ENCODE peak calls at places on chromosomes 1 and 21, in four cellular contexts. W is left ventricle myocardium inferior, S is aorta, D is tibial nerve. M is an unnamed sample. For H3K27me3 and H3K4me1, the result is how much of the 10 kb centered on the place peaks cover.

GRCh38 chr1:42750041-42750440 is 10.0 kb upstream of the CLDN19 start:
- DNase-seq in W (no peak), S (no peak), D (no peak), M (no peak)

GRCh38 chr1:228180271-228180987 is 14.8 kb downstream of the IBA57 start:
- DNase-seq in W (no peak), S (no peak), D (no peak), M (no peak)

GRCh38 chr1:26317612-26318337 is at the start of gene CD52:
- DNase-seq in W (no peak), S (no peak), D (no peak), M (no peak)

GRCh38 chr1:14129009-14129408 is 429.0 kb downstream of the PRDM2 start:
- DNase-seq in W (no peak), S (no peak), D (no peak), M (no peak)

GRCh38 chr21:36889401-36889800 is 77.1 kb downstream of the HLCS start:
- DNase-seq in W (no peak), S (no peak), D (no peak), M (no peak)

GRCh38 chr1:233304489-233305102 is 9.1 kb upstream of the PCNX2 start:
- DNase-seq in W (no peak), S (no peak), D (no peak), M (peak)

GRCh38 chr1:116997666-116998065 is 3.9 kb upstream of the CD101 start:
- DNase-seq in W (no peak), S (no peak), D (no peak), M (no peak)

GRCh38 chr1:220044683-220045355 is 1.5 kb downstream of the EPRS1 start:
- DNase-seq in W (no peak), S (no peak), D (no peak), M (no peak)

GRCh38 chr1:199018471-199019135 is 379.8 kb downstream of the PTPRC start:
- DNase-seq in W (no peak), S (no peak), D (no peak), M (no peak)

GRCh38 chr1:164644774-164645634 is 86.0 kb downstream of the PBX1 start:
- DNase-seq in W (no peak), S (no peak), D (no peak), M (no peak)

GRCh38 chr1:206559661-206559995 is 52.3 kb downstream of the RASSF5 start:
- DNase-seq in W (no peak), S (no peak), D (no peak), M (no peak)

GRCh38 chr1:47780469-47780995 is 216.7 kb downstream of the TRABD2B start:
- DNase-seq in W (no peak), S (no peak), D (no peak), M (no peak)

GRCh38 chr21:28704746-28705145 is 287.9 kb downstream of the LTN1 start:
- DNase-seq in W (peak), S (peak), D (no peak), M (no peak)

GRCh38 chr1:18557621-18558465 is 72.8 kb upstream of the PAX7 start:
- DNase-seq in W (no peak), S (no peak), D (no peak), M (no peak)

GRCh38 chr1:29783501-29784275 is 547.4 kb downstream of the PTPRU start:
- DNase-seq in W (no peak), S (no peak), D (no peak), M (no peak)

GRCh38 chr1:235073968-235074334 is 54.7 kb downstream of the TOMM20 start:
- DNase-seq in W (no peak), S (peak), D (no peak), M (no peak)

GRCh38 chr1:210250998-210251679 is 18.5 kb downstream of the SERTAD4 start:
- DNase-seq in W (peak), S (peak), D (no peak), M (peak)

GRCh38 chr1:152699746-152700145 is 1.6 kb downstream of the LCE2A start:
- DNase-seq in W (no peak), S (no peak), D (no peak), M (no peak)

GRCh38 chr1:226763741-226764264 is 24.7 kb upstream of the ITPKB start:
- DNase-seq in W (no peak), S (no peak), D (no peak), M (peak)

DNA sequence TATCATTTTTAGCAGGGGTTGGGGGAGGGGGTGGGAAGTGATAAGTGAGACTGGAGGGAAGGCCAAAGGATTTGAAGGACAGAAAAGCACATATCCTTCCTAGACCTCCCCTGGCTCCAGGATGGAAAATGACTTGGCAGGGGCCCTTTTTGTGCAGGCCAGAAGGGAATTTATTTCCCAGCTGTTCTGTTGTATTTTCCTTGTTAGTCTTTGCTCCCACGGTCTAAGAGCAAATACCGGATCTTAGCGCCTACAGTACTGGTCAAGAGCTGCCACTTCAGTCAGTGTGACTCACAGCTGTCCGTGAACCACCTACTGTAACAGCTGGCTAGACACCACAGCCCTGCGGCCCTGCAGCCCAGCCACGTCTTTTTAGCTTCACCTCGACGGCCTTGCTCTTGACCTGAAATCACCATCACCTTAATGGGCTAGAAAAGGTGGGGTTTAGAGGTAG is 51.0 kb upstream of the ERRFI1 start:
- DNase-seq in W (peak), S (peak), D (no peak), M (peak)
- H3K27ac ChIP-seq in W (peak), S (peak), D (no peak), M (peak)

GRCh38 chr1:20179369-20180172 is 6.3 kb upstream of the UBXN10 start:
- DNase-seq in W (no peak), S (no peak), D (no peak), M (no peak)

GRCh38 chr1:20183035-20183434 is 2.9 kb upstream of the UBXN10 start:
- DNase-seq in W (no peak), S (no peak), D (no peak), M (no peak)

GRCh38 chr1:20174937-20175666 is 10.8 kb upstream of the UBXN10 start:
- DNase-seq in W (no peak), S (no peak), D (no peak), M (no peak)

GRCh38 chr1:20180221-20181207 is 5.4 kb upstream of the UBXN10 start:
- DNase-seq in W (no peak), S (no peak), D (no peak), M (no peak)

GRCh38 chr1:20178634-20179368 is 7.1 kb upstream of the UBXN10 start:
- DNase-seq in W (no peak), S (peak), D (no peak), M (no peak)
- H3K27me3 ChIP-seq in W (under half), S (under half), D (under half), M (under half)

DNA sequence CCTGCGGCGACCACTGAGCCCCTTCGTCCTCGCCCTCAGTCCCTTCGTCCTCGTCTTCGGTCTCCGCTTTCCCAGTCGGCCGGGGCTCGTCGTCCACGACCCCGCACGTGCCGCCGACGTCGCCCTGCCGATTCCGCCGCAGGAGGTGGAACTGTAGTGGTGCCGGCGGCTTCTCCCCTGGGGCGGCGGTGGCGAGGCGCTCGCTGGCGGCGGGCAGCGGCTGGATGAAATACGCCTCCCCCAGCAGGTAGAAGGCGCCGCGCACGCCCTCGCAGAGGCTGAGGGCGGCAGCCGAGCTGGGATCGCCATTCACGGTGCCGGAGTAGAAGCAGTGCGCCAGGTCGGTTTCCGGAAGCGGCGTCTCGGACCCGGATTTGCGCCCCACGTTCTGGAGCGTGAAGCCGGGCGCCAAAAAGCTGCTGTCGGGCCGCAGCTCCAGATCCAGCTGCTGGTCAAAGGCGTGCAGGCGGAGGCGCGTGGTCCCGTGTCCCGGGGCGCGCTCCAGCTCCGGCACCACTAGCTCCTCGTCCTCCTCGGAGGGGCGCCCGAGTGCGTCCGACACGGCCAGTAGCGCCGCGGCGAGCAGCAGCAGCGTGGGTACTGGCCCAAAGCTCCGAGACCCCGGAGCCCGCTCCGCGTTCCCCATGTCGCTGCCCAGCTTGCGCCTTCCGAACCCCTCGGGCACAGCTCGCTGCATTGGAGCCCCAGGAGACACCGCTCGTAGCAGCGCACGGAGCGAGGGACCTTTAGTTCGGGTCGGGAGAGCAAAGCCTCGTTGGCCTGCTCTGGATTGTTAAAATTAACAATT is 747 bp downstream of the ADAMTS1 start:
- DNase-seq in W (peak), S (peak), D (peak), M (peak)
- H3K4me1 ChIP-seq in W (half or more), S (under half), D (under half), M (under half)

GRCh38 chr1:161038523-161039153 is at the start of gene TSTD1:
- DNase-seq in W (peak), S (peak), D (no peak), M (no peak)
- H3K27ac ChIP-seq in W (peak), S (no peak), D (peak), M (no peak)

GRCh38 chr1:110617116-110617515 is 11.0 kb upstream of the KCNA2 start:
- DNase-seq in W (no peak), S (no peak), D (no peak), M (no peak)

GRCh38 chr1:110617589-110617988 is 11.4 kb upstream of the KCNA2 start:
- DNase-seq in W (no peak), S (no peak), D (no peak), M (no peak)

GRCh38 chr1:110615548-110616130 is 9.5 kb upstream of the KCNA2 start:
- DNase-seq in W (peak), S (peak), D (peak), M (peak)

GRCh38 chr1:110618668-110619067 is 12.5 kb upstream of the KCNA2 start:
- DNase-seq in W (no peak), S (no peak), D (no peak), M (no peak)

GRCh38 chr1:110616587-110616986 is 10.4 kb upstream of the KCNA2 start:
- DNase-seq in W (no peak), S (no peak), D (no peak), M (no peak)
- H3K27me3 ChIP-seq in W (half or more), S (under half), D (under half), M (under half)

DNA sequence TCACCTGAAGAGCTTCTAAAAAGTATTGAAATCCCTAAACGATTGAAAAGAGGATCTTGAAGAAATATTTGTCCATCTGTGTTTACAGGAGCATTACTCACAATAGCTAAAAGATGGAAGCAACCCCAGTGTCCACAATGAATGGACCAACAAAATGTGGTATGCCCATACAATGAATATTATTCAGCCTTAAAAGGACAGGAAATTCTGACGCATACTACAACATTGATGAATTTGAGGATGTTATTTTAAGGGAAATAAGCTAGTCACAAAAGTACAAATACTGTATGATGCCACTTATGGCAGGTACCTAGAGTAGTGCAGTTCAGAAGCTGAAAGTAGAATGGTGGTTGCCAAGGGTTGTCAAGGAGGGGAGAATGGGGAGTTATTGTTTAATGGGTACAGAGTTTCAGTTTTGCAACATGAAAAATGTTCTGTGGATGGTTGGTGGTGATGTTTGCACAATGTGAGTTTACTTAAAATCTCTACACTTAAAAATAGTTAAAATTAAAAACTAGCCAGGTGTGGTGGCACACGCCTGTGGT is 37.1 kb upstream of the GADD45A start:
- DNase-seq in W (no peak), S (no peak), D (no peak), M (no peak)
- H3K4me1 ChIP-seq in W (under half), S (under half), D (under half), M (under half)

DNA sequence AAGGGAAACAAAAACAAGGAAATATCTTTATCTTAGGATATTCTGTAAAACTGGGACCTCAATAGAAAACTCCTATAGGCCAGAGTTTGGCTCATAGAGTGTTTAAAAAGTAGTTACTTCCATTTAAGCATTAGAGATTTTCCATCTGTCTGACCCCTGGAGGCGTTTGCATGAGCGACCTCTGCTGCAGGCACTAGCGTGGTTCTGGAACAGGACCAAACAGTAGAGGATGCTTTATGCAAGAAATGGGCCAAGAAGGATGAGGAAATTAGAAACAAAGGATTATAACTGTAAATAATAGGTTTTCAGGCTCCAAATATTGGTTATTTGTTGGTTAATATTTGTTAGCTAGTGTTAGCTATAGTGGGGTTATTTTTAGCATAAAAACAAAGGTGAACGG is 5.7 kb downstream of the ZBTB40 start:
- DNase-seq in W (no peak), S (no peak), D (no peak), M (no peak)
- H3K27ac ChIP-seq in W (peak), S (no peak), D (no peak), M (no peak)

GRCh38 chr1:53499257-53500183 is 40.3 kb downstream of the DMRTB1 start:
- DNase-seq in W (no peak), S (peak), D (no peak), M (no peak)

GRCh38 chr1:53501065-53502005 is 42.1 kb downstream of the DMRTB1 start:
- DNase-seq in W (no peak), S (peak), D (no peak), M (no peak)

GRCh38 chr1:53500184-53501064 is 41.2 kb downstream of the DMRTB1 start:
- DNase-seq in W (no peak), S (peak), D (no peak), M (no peak)

GRCh38 chr1:53498555-53499142 is 39.5 kb downstream of the DMRTB1 start:
- DNase-seq in W (no peak), S (peak), D (no peak), M (no peak)

GRCh38 chr1:53495608-53496345 is 36.6 kb downstream of the DMRTB1 start:
- DNase-seq in W (no peak), S (no peak), D (no peak), M (no peak)
- H3K27me3 ChIP-seq in W (half or more), S (under half), D (under half), M (under half)